ENCODE peak calls at places on chromosome 16, in eight cellular contexts. H, B, X, T, I, R, D and S are unnamed samples.

GRCh38 chr16:82979406-82980111 is 352.8 kb downstream of the CDH13 start:
- DNase-seq in H (no peak), B (no peak), X (no peak), T (no peak), I (no peak), R (no peak), D (no peak), S (no peak)

GRCh38 chr16:68283840-68284595 is 19.7 kb downstream of the SLC7A6 start:
- DNase-seq in H (no peak), B (no peak), X (no peak), T (no peak), I (no peak), R (no peak), D (no peak), S (no peak)

GRCh38 chr16:82201906-82202305 is 31.9 kb upstream of the MPHOSPH6 start:
- DNase-seq in H (no peak), B (no peak), X (no peak), T (no peak), I (no peak), R (no peak), D (no peak), S (no peak)

GRCh38 chr16:27251561-27252205 is 16.9 kb downstream of the NSMCE1 start:
- DNase-seq in H (no peak), B (no peak), X (no peak), T (no peak), I (no peak), R (no peak), D (no peak), S (no peak)

GRCh38 chr16:19804538-19805323 is 79.9 kb downstream of the GPRC5B start:
- DNase-seq in H (peak; percentile 77), B (no peak), X (peak; percentile 73), T (peak; percentile 83), I (peak; percentile 46), R (no peak), D (no peak), S (no peak)

GRCh38 chr16:63663155-63663554 is 1458.7 kb downstream of the CDH11 start:
- DNase-seq in H (no peak), B (no peak), X (no peak), T (no peak), I (no peak), R (no peak), D (no peak), S (no peak)

GRCh38 chr16:85238233-85238647 is 126.0 kb upstream of the CIBAR2 start:
- DNase-seq in H (peak; percentile 33), B (no peak), X (peak; percentile 96), T (no peak), I (peak; percentile 97), R (peak; percentile 89), D (no peak), S (peak; percentile 87)

GRCh38 chr16:87721622-87722565 is 43.9 kb downstream of the KLHDC4 start:
- DNase-seq in H (no peak), B (no peak), X (no peak), T (no peak), I (no peak), R (no peak), D (no peak), S (no peak)

GRCh38 chr16:31695667-31696066 is 168.0 kb downstream of the AHSP start:
- DNase-seq in H (no peak), B (no peak), X (no peak), T (no peak), I (no peak), R (peak; percentile 10), D (no peak), S (no peak)

GRCh38 chr16:84648595-84649510 is 542 bp downstream of the KLHL36 start:
- DNase-seq in H (peak; percentile 68), B (peak; percentile 94), X (peak; percentile 77), T (no peak), I (peak; percentile 20), R (no peak), D (no peak), S (peak; percentile 23)

GRCh38 chr16:49455991-49456745 is 82.6 kb downstream of the C16orf78 start:
- DNase-seq in H (peak; percentile 16), B (no peak), X (peak; percentile 52), T (peak; percentile 59), I (no peak), R (no peak), D (no peak), S (peak; percentile 29)

GRCh38 chr16:72191551-72191950 is 19.6 kb upstream of the PMFBP1 start:
- DNase-seq in H (no peak), B (no peak), X (no peak), T (no peak), I (peak; percentile 38), R (peak; percentile 70), D (no peak), S (no peak)

GRCh38 chr16:4968879-4969278 is 10.7 kb downstream of the SEC14L5 start:
- DNase-seq in H (no peak), B (no peak), X (no peak), T (no peak), I (no peak), R (no peak), D (no peak), S (no peak)

GRCh38 chr16:66717112-66717675 is 20.7 kb upstream of the CMTM4 start:
- DNase-seq in H (no peak), B (no peak), X (no peak), T (no peak), I (peak; percentile 67), R (peak; percentile 64), D (no peak), S (peak; percentile 57)

GRCh38 chr16:30626230-30626629 is 16.0 kb upstream of the ZNF689 start:
- DNase-seq in H (no peak), B (no peak), X (no peak), T (no peak), I (no peak), R (no peak), D (no peak), S (no peak)

GRCh38 chr16:30623558-30624283 is 13.5 kb upstream of the ZNF689 start:
- DNase-seq in H (no peak), B (no peak), X (no peak), T (no peak), I (no peak), R (no peak), D (no peak), S (no peak)

GRCh38 chr16:30633526-30633925 is 17.2 kb upstream of the PRR14 start:
- DNase-seq in H (no peak), B (no peak), X (no peak), T (no peak), I (no peak), R (no peak), D (no peak), S (no peak)

GRCh38 chr16:30628628-30629342 is 18.6 kb upstream of the ZNF689 start:
- DNase-seq in H (peak; percentile 91), B (peak; percentile 94), X (peak; percentile 88), T (peak; percentile 90), I (peak; percentile 77), R (peak; percentile 89), D (peak; percentile 84), S (peak; percentile 81)
- H3K27ac ChIP-seq in H (peak overlapping the region; percentile 69), B (no peak overlapping the region), X (no peak overlapping the region), T (no peak overlapping the region), I (no peak overlapping the region), R (no peak overlapping the region), D (peak overlapping the region; percentile 76), S (no peak overlapping the region)

DNA sequence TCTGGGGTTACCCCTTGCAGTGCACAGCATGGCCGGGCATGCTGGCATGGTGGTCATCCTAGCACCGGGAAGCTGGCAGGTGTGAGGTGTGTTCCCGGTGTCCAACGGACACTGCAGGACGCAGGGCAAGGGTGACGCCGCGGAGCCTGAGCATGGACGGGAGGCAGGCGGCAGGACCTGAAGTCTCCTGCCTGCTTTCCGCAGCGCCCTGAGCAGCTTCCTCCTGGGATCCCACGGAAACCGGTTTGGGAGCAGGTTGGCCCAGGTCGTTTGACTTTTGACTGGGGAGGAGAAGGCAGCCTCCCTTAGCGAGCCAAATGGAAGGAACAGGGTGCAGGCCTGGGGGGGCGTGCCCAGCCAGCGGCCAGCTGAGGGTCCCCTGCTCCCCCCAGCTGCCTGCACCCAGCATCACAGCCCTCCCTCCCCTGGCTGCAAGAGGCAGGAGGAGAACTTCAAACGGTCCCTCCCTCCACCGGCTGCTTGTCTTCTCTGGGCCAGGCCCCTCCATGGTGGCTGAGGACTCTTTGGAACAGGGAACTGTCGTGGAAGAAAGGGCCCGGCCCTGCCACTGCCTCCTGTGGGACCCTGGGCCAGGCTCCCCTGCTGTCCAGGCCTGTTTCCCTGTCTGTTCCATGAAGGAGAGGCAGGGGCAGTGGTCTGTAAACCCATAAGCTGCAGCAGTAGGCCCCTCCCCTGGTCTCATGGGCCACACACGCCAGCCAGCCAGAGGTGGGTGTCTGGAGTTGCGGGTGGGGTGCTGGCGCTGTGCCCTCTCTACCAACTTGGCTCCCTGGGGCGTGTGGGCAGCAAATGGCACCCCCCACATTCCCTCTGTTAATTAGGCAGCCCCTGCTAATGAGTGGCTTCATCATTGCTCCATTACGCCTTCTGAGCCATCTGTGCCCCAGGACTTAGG is 7.9 kb upstream of the ADGRG1 start:
- DNase-seq in H (peak; percentile 88), B (no peak), X (peak; percentile 55), T (peak; percentile 81), I (no peak), R (no peak), D (no peak), S (no peak)
- H3K4me1 ChIP-seq in H (peaks cover 42% of the 10 kb centered on the region), B (peaks cover 5% of the 10 kb centered on the region), X (peaks cover 27% of the 10 kb centered on the region), T (peaks cover 65% of the 10 kb centered on the region), I (peaks cover 4% of the 10 kb centered on the region), R (no peaks in the 10 kb centered on the region), D (peaks cover 14% of the 10 kb centered on the region), S (peaks cover 4% of the 10 kb centered on the region)

DNA sequence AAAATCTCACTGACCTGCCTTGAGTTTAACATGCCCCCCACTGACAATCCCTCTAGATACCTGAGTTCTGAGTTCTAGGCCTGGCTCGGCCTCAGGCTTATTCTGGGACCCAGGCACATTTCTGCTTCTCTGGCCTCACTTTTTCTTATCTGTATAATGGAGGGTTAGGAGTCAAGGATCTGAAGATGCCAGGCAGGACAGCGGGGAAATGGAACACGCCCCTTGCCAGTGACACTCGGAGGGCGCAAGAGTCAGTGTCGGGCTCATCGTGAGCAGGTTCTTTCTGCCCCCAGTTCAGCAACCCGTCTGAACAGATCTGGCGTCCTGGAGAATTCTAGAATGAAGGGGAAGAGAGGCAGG is 567 bp upstream of the MT3 start:
- DNase-seq in H (no peak), B (no peak), X (no peak), T (no peak), I (no peak), R (no peak), D (no peak), S (no peak)
- H3K4me3 ChIP-seq in H (peak overlapping the region; percentile 60), B (peak overlapping the region; percentile 23), X (peak overlapping the region; percentile 48), T (peak overlapping the region; percentile 50), I (peak overlapping the region; percentile 27), R (peak overlapping the region; percentile 48), D (peak overlapping the region; percentile 16), S (no peak overlapping the region)

DNA sequence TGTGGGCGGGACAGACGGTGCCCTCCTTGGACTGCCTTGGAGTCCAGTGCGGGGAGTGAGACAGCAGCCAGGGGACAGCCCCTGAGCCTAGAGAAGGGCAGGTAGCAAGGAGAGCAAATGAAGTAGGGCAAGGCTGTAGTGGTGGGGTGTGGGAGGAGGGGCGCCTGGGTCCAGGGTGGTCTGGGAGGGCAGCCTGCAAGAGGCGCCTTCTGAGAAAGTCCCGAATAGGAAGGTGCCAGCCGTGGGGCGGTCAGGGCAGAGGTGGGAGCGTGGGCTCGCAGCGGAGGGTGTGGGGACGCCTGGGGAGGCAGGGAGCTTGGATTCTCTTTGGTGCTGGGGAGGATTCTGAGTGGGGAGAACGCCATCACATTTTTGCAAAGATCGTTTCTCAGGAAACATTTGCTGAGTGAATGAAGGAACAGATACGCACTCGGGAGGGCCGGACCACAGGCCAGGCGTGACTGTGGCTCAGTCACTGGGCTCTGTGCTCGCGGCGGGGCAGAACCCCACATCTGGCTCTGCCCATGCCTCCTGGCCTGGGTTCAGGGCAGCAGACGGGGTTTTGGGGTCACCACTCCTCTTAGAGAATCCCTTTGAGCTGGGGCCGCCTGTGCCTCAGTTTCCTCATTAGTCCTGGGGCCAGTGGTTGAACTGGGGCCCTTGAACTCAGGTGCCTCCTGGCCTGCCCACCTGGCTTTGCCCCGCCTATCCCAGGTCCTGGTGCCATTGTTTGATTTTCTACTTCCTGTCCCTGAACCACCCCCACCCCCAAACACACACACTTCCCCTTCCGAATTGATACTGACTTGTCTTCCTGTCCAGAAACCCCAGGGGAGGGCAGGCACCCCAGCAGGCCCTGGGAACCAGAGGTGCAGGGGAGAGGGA is 4.2 kb downstream of the SNN start:
- DNase-seq in H (no peak), B (peak; percentile 77), X (no peak), T (no peak), I (no peak), R (no peak), D (no peak), S (no peak)
- H3K27ac ChIP-seq in H (peak overlapping the region; percentile 75), B (no peak overlapping the region), X (peak overlapping the region; percentile 59), T (no peak overlapping the region), I (no peak overlapping the region), R (no peak overlapping the region), D (no peak overlapping the region), S (no peak overlapping the region)